ENCODE peak calls at places on chromosomes 11 and 22, in six cellular contexts. One of them, this sample, is unnamed.

GRCh38 chr11:45803981-45804805 is 756 bp upstream of the SLC35C1 start:
- DNase-seq in K562: peak; percentile 26
- DNase-seq in HepG2: peak; percentile 18
- DNase-seq in H1: peak; percentile 88
- DNase-seq in A549: peak; percentile 47
- DNase-seq in IMR-90: peak; percentile 33
- DNase-seq in this sample: no peak

GRCh38 chr11:58762284-58763119 is 30.8 kb upstream of the GLYAT start:
- DNase-seq in H1: no peak
- DNase-seq in HepG2: peak; percentile 96
- DNase-seq in A549: no peak
- DNase-seq in IMR-90: no peak
- DNase-seq in K562: no peak
- DNase-seq in this sample: no peak

GRCh38 chr11:7246179-7246578 is 5.5 kb upstream of the SYT9 start:
- DNase-seq in K562: no peak
- DNase-seq in A549: no peak
- DNase-seq in IMR-90: no peak
- DNase-seq in HepG2: no peak
- DNase-seq in H1: no peak
- DNase-seq in this sample: no peak

GRCh38 chr22:40183029-40183581 is 5.4 kb downstream of the TNRC6B start:
- DNase-seq in K562: peak; percentile 35
- DNase-seq in HepG2: peak; percentile 68
- DNase-seq in H1: no peak
- DNase-seq in A549: no peak
- DNase-seq in IMR-90: peak; percentile 87
- DNase-seq in this sample: no peak

GRCh38 chr11:127895776-127896175 is 691.6 kb downstream of the ETS1 start:
- DNase-seq in H1: no peak
- DNase-seq in HepG2: no peak
- DNase-seq in A549: no peak
- DNase-seq in IMR-90: no peak
- DNase-seq in K562: no peak
- DNase-seq in this sample: no peak

GRCh38 chr22:28418063-28418462 is 261.6 kb downstream of the TTC28 start:
- DNase-seq in H1: no peak
- DNase-seq in K562: no peak
- DNase-seq in IMR-90: no peak
- DNase-seq in A549: no peak
- DNase-seq in HepG2: no peak
- DNase-seq in this sample: no peak

GRCh38 chr11:44605068-44605708 is 39.7 kb downstream of the CD82 start:
- DNase-seq in H1: no peak
- DNase-seq in HepG2: no peak
- DNase-seq in A549: no peak
- DNase-seq in IMR-90: no peak
- DNase-seq in K562: no peak
- DNase-seq in this sample: no peak

GRCh38 chr22:20040801-20041200 is 19.9 kb downstream of the TANGO2 start:
- DNase-seq in H1: no peak
- DNase-seq in A549: no peak
- DNase-seq in IMR-90: no peak
- DNase-seq in HepG2: no peak
- DNase-seq in K562: no peak
- DNase-seq in this sample: no peak

GRCh38 chr11:28526406-28526751 is 418.2 kb downstream of the METTL15 start:
- DNase-seq in IMR-90: peak; percentile 25
- DNase-seq in HepG2: no peak
- DNase-seq in H1: no peak
- DNase-seq in A549: peak; percentile 15
- DNase-seq in K562: no peak
- DNase-seq in this sample: no peak

GRCh38 chr11:120182790-120183491 is 27.9 kb upstream of the OAF start:
- DNase-seq in K562: peak; percentile 44
- DNase-seq in HepG2: peak; percentile 73
- DNase-seq in H1: peak; percentile 76
- DNase-seq in A549: no peak
- DNase-seq in IMR-90: no peak
- DNase-seq in this sample: no peak

GRCh38 chr11:57303990-57304579 is 20.7 kb downstream of the TNKS1BP1 start:
- DNase-seq in HepG2: no peak
- DNase-seq in IMR-90: no peak
- DNase-seq in K562: peak; percentile 47
- DNase-seq in A549: no peak
- DNase-seq in H1: no peak
- DNase-seq in this sample: no peak

GRCh38 chr11:125223901-125224331 is 59.4 kb downstream of the PKNOX2 start:
- DNase-seq in HepG2: no peak
- DNase-seq in IMR-90: no peak
- DNase-seq in K562: no peak
- DNase-seq in A549: no peak
- DNase-seq in H1: no peak
- DNase-seq in this sample: no peak

GRCh38 chr11:104830080-104830479 is 68.2 kb downstream of the CASP12 start:
- DNase-seq in A549: no peak
- DNase-seq in IMR-90: peak; percentile 72
- DNase-seq in H1: no peak
- DNase-seq in K562: no peak
- DNase-seq in HepG2: no peak
- DNase-seq in this sample: no peak

GRCh38 chr11:119277660-119278059 is 39.3 kb downstream of the MCAM start:
- DNase-seq in A549: no peak
- DNase-seq in H1: no peak
- DNase-seq in IMR-90: no peak
- DNase-seq in HepG2: no peak
- DNase-seq in K562: peak; percentile 39
- DNase-seq in this sample: no peak

GRCh38 chr11:105923814-105924213 is 98.2 kb downstream of the MSANTD4 start:
- DNase-seq in A549: no peak
- DNase-seq in K562: no peak
- DNase-seq in HepG2: no peak
- DNase-seq in H1: no peak
- DNase-seq in IMR-90: peak; percentile 82
- DNase-seq in this sample: no peak

GRCh38 chr22:24703101-24703500 is 71.4 kb downstream of the PIWIL3 start:
- DNase-seq in A549: no peak
- DNase-seq in K562: peak; percentile 36
- DNase-seq in H1: peak; percentile 38
- DNase-seq in IMR-90: peak; percentile 74
- DNase-seq in HepG2: peak; percentile 70
- DNase-seq in this sample: no peak

GRCh38 chr11:84780689-84781293 is 846.4 kb downstream of the DLG2 start:
- DNase-seq in H1: no peak
- DNase-seq in IMR-90: peak; percentile 15
- DNase-seq in K562: no peak
- DNase-seq in A549: no peak
- DNase-seq in HepG2: peak; percentile 6
- DNase-seq in this sample: no peak

GRCh38 chr11:120343429-120343828 is 7.2 kb downstream of the ARHGEF12 start:
- DNase-seq in IMR-90: no peak
- DNase-seq in K562: no peak
- DNase-seq in A549: no peak
- DNase-seq in HepG2: no peak
- DNase-seq in H1: no peak
- DNase-seq in this sample: peak; percentile 67

GRCh38 chr11:42239102-42239501 is 779.6 kb upstream of the LRRC4C start:
- DNase-seq in A549: no peak
- DNase-seq in K562: no peak
- DNase-seq in IMR-90: no peak
- DNase-seq in H1: no peak
- DNase-seq in HepG2: no peak
- DNase-seq in this sample: no peak

GRCh38 chr11:13668957-13669521 is 571 bp downstream of the FAR1 start:
- DNase-seq in IMR-90: peak; percentile 7
- DNase-seq in A549: peak; percentile 44
- DNase-seq in HepG2: no peak
- DNase-seq in H1: peak; percentile 54
- DNase-seq in K562: peak; percentile 64
- DNase-seq in this sample: no peak

GRCh38 chr22:30891781-30892180 is 76.8 kb downstream of the MORC2 start:
- DNase-seq in IMR-90: no peak
- DNase-seq in K562: no peak
- DNase-seq in A549: no peak
- DNase-seq in H1: peak; percentile 27
- DNase-seq in HepG2: no peak
- DNase-seq in this sample: no peak

GRCh38 chr11:35227551-35228341 is 88.8 kb downstream of the CD44 start:
- DNase-seq in A549: no peak
- DNase-seq in IMR-90: peak; percentile 55
- DNase-seq in K562: no peak
- DNase-seq in H1: no peak
- DNase-seq in HepG2: no peak
- DNase-seq in this sample: no peak

GRCh38 chr11:96173424-96173823 is 169.6 kb downstream of the MAML2 start:
- DNase-seq in IMR-90: no peak
- DNase-seq in K562: no peak
- DNase-seq in A549: no peak
- DNase-seq in HepG2: no peak
- DNase-seq in H1: no peak
- DNase-seq in this sample: no peak

GRCh38 chr11:12864316-12865156 is 144.6 kb upstream of the RASSF10 start:
- DNase-seq in A549: no peak
- DNase-seq in H1: no peak
- DNase-seq in K562: peak; percentile 28
- DNase-seq in IMR-90: peak; percentile 96
- DNase-seq in HepG2: no peak
- DNase-seq in this sample: no peak

GRCh38 chr22:20552913-20553401 is 45.5 kb downstream of the MED15 start:
- DNase-seq in A549: no peak
- DNase-seq in HepG2: peak; percentile 84
- DNase-seq in H1: no peak
- DNase-seq in IMR-90: peak; percentile 83
- DNase-seq in K562: no peak
- DNase-seq in this sample: no peak

GRCh38 chr22:20953668-20954500 is 13.2 kb upstream of the AIFM3 start:
- DNase-seq in IMR-90: peak; percentile 47
- DNase-seq in A549: no peak
- DNase-seq in H1: no peak
- DNase-seq in HepG2: peak; percentile 67
- DNase-seq in K562: no peak
- DNase-seq in this sample: no peak

DNA sequence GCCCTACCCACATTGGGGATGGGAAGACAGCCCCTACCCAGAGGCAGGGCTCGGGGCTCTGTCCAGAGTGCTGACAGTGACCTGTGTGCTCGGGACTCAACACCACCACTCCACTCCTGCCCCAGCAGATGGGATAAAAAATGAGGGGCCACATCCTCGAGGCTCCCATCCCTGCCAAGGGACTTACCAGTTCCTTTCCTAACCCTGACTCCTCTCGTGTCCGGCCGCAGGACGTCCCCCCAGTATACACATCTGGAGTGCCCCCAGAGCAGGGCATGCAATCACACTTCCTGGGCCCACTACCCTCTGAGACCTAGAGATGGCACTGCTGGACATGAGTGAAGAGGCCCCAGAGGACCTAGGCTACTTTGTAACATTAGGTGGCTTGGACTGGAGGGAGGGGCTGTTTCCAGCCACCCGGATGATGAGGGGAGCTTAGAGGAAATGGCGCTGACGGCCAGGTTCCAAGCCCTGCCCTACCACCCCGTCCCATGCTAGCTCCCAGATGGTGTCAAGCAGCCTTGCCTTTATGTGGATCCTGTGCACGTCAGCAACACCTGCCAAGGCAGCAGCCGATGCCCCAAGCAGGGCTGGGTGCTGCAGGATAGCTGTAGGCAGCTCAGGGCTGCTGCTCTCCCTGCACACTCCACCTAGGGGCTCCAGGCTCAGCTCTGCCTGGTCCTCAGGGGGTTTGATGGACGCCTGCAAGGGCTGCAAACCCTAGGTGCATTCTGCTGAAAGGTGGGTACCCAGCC is 86.6 kb downstream of the DGCR2 start:
- DNase-seq in HepG2: no peak
- DNase-seq in IMR-90: no peak
- DNase-seq in A549: no peak
- DNase-seq in K562: peak; percentile 64
- DNase-seq in H1: peak; percentile 82
- DNase-seq in this sample: no peak
- TF ChIP-seq CTCF in HepG2: peak; percentile 28
- TF ChIP-seq CTCF in IMR-90: no peak
- TF ChIP-seq CTCF in A549: no peak
- TF ChIP-seq CTCF in K562: peak; percentile 39
- TF ChIP-seq CTCF in H1: peak; percentile 35
- TF ChIP-seq CTCF in this sample: no peak

DNA sequence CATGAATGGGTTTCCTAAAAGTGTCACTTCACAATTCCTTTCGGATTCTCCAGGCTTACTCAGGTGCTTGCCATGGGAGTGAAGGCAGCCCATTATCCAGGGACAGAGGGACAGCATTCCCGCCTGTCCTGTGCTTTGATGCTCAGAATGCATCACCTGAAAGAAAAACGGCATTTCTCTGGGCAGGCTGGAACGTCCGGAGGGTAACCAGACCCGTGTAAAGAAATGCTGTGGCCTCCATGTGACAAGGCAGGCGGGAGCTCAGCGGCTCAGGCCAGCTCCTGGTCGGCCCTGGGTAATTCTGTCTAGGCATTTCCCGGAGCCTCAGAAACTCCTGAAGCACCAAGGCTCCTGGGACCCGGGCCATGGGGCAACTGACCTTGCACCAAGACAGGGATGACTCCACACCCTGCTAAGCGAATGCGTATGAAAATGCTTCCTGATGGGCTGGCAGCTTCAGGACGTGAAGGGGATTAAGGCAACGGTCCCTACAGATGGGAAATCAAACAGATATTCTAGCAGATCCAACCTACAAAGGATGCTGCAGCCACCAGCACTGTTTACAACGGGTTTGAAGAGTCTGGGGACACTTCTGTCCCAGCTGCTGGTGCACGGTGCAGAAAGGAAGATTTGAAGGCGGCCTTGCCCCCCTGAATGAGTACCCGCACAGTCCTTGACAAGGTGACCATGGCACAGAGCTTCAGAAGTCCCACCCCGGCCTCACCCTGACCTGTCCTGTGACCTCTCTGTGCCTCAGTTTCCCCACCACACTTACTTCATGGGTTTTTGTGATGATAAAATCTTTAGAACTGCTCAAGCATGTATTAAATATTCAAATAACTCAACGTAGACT is 13.6 kb upstream of the FGF3 start:
- DNase-seq in A549: no peak
- DNase-seq in IMR-90: no peak
- DNase-seq in H1: peak; percentile 53
- DNase-seq in K562: no peak
- DNase-seq in HepG2: no peak
- DNase-seq in this sample: no peak
- TF ChIP-seq USF2 in A549: no peak
- TF ChIP-seq USF2 in IMR-90: no peak
- TF ChIP-seq USF2 in H1: no peak
- TF ChIP-seq USF2 in K562: no peak
- TF ChIP-seq USF2 in HepG2: no peak
- TF ChIP-seq USF2 in this sample: no peak

GRCh38 chr11:67507891-67508485 is at the start of gene CDK2AP2:
- DNase-seq in HepG2: peak; percentile 98
- DNase-seq in H1: peak; percentile 98
- DNase-seq in IMR-90: peak; percentile 100
- DNase-seq in A549: peak; percentile 97
- DNase-seq in K562: peak; percentile 100
- DNase-seq in this sample: peak; percentile 99
- H3K4me2 ChIP-seq in HepG2: peak within 1 kb of the TSS; percentile 95
- H3K4me2 ChIP-seq in H1: peak within 1 kb of the TSS; percentile 84
- H3K4me2 ChIP-seq in IMR-90: peak within 1 kb of the TSS; percentile 92
- H3K4me2 ChIP-seq in A549: peak within 1 kb of the TSS; percentile 85
- H3K4me2 ChIP-seq in K562: peak within 1 kb of the TSS; percentile 98
- H3K4me2 ChIP-seq in this sample: peak within 1 kb of the TSS; percentile 99

GRCh38 chr11:91374794-91375193 is 849.8 kb upstream of the FAT3 start:
- DNase-seq in HepG2: no peak
- DNase-seq in IMR-90: no peak
- DNase-seq in H1: no peak
- DNase-seq in A549: no peak
- DNase-seq in K562: no peak
- DNase-seq in this sample: no peak

GRCh38 chr11:91373497-91373896 is 851.1 kb upstream of the FAT3 start:
- DNase-seq in HepG2: no peak
- DNase-seq in A549: no peak
- DNase-seq in K562: no peak
- DNase-seq in IMR-90: no peak
- DNase-seq in H1: no peak
- DNase-seq in this sample: no peak
- TF ChIP-seq CTCF in HepG2: no peak
- TF ChIP-seq CTCF in A549: no peak
- TF ChIP-seq CTCF in K562: no peak
- TF ChIP-seq CTCF in IMR-90: no peak
- TF ChIP-seq CTCF in H1: peak; percentile 2
- TF ChIP-seq CTCF in this sample: no peak

This sample was measured in GM12878.